ENCODE peak calls at places on chromosomes 2 and 18, in four cellular contexts. One of them, this sample, is unnamed.

GRCh38 chr2:141109633-141110032 is 1021.2 kb downstream of the LRP1B start:
- DNase-seq in NCI-H460: no peak
- DNase-seq in NCI-H446 treated with DMSO at 0.1 percent for 48 hours: no peak
- DNase-seq in M059J: peak; percentile 0
- DNase-seq in this sample: peak; percentile 7

GRCh38 chr2:120888851-120889250 is 153.2 kb downstream of the GLI2 start:
- DNase-seq in NCI-H460: no peak
- DNase-seq in NCI-H446 treated with DMSO at 0.1 percent for 48 hours: no peak
- DNase-seq in M059J: no peak
- DNase-seq in this sample: no peak

GRCh38 chr18:21593540-21594257 is 6.8 kb downstream of the ESCO1 start:
- DNase-seq in NCI-H460: no peak
- DNase-seq in NCI-H446 treated with DMSO at 0.1 percent for 48 hours: no peak
- DNase-seq in M059J: no peak
- DNase-seq in this sample: no peak

GRCh38 chr2:197183355-197183754 is 127.2 kb downstream of the ANKRD44 start:
- DNase-seq in NCI-H460: no peak
- DNase-seq in NCI-H446 treated with DMSO at 0.1 percent for 48 hours: no peak
- DNase-seq in M059J: peak; percentile 72
- DNase-seq in this sample: no peak

GRCh38 chr2:213806125-213806726 is 522.0 kb downstream of the SPAG16 start:
- DNase-seq in NCI-H460: peak; percentile 12
- DNase-seq in NCI-H446 treated with DMSO at 0.1 percent for 48 hours: peak; percentile 38
- DNase-seq in M059J: peak; percentile 36
- DNase-seq in this sample: peak; percentile 35

GRCh38 chr18:44821924-44822323 is 141.2 kb downstream of the SETBP1 start:
- DNase-seq in NCI-H460: no peak
- DNase-seq in NCI-H446 treated with DMSO at 0.1 percent for 48 hours: no peak
- DNase-seq in M059J: no peak
- DNase-seq in this sample: no peak

GRCh38 chr2:175552902-175553301 is 371.4 kb upstream of the ATP5MC3 start:
- DNase-seq in NCI-H460: no peak
- DNase-seq in NCI-H446 treated with DMSO at 0.1 percent for 48 hours: no peak
- DNase-seq in M059J: no peak
- DNase-seq in this sample: no peak

GRCh38 chr2:99337931-99338580 is 867 bp downstream of the EIF5B start:
- DNase-seq in NCI-H460: no peak
- DNase-seq in NCI-H446 treated with DMSO at 0.1 percent for 48 hours: no peak
- DNase-seq in M059J: peak; percentile 24
- DNase-seq in this sample: peak; percentile 2

GRCh38 chr18:23814977-23815614 is 125.8 kb downstream of the LAMA3 start:
- DNase-seq in NCI-H460: no peak
- DNase-seq in NCI-H446 treated with DMSO at 0.1 percent for 48 hours: no peak
- DNase-seq in M059J: no peak
- DNase-seq in this sample: no peak

GRCh38 chr2:221203138-221203537 is 369.0 kb downstream of the EPHA4 start:
- DNase-seq in NCI-H460: no peak
- DNase-seq in NCI-H446 treated with DMSO at 0.1 percent for 48 hours: no peak
- DNase-seq in M059J: no peak
- DNase-seq in this sample: no peak

GRCh38 chr2:8239402-8240127 is 442.3 kb upstream of the ID2 start:
- DNase-seq in NCI-H460: no peak
- DNase-seq in NCI-H446 treated with DMSO at 0.1 percent for 48 hours: no peak
- DNase-seq in M059J: no peak
- DNase-seq in this sample: no peak

GRCh38 chr2:233346374-233346773 is 7.9 kb upstream of the DGKD start:
- DNase-seq in NCI-H460: no peak
- DNase-seq in NCI-H446 treated with DMSO at 0.1 percent for 48 hours: no peak
- DNase-seq in M059J: no peak
- DNase-seq in this sample: no peak

GRCh38 chr18:45628979-45629958 is 14.0 kb downstream of the SLC14A2 start:
- DNase-seq in NCI-H460: no peak
- DNase-seq in NCI-H446 treated with DMSO at 0.1 percent for 48 hours: no peak
- DNase-seq in M059J: peak; percentile 40
- DNase-seq in this sample: no peak

GRCh38 chr2:119424284-119425118 is 7.2 kb upstream of the TMEM37 start:
- DNase-seq in NCI-H460: no peak
- DNase-seq in NCI-H446 treated with DMSO at 0.1 percent for 48 hours: no peak
- DNase-seq in M059J: no peak
- DNase-seq in this sample: no peak

GRCh38 chr2:201696151-201696659 is 2.2 kb downstream of the MPP4 start:
- DNase-seq in NCI-H460: peak; percentile 58
- DNase-seq in NCI-H446 treated with DMSO at 0.1 percent for 48 hours: peak; percentile 37
- DNase-seq in M059J: peak; percentile 91
- DNase-seq in this sample: peak; percentile 18

GRCh38 chr18:57440331-57441101 is 5.3 kb downstream of the ONECUT2 start:
- DNase-seq in NCI-H460: no peak
- DNase-seq in NCI-H446 treated with DMSO at 0.1 percent for 48 hours: no peak
- DNase-seq in M059J: no peak
- DNase-seq in this sample: no peak

GRCh38 chr2:214410918-214411554 is at the start of gene VWC2L:
- DNase-seq in NCI-H460: peak; percentile 79
- DNase-seq in NCI-H446 treated with DMSO at 0.1 percent for 48 hours: peak; percentile 51
- DNase-seq in M059J: peak; percentile 68
- DNase-seq in this sample: peak; percentile 64

This sample was measured in SK-MEL-5.